ENCODE peak calls at places on chromosome 12, in nine cellular contexts. Y is CD4-positive, CD25-positive, alpha-beta regulatory T cell; V is NCI-H2171 treated with DMSO at 0.1 percent for 48 hours; W is pons; D is frontal cortex; A is fibroblast of pulmonary artery; F is GM20000; L is NCI-H1930; T is spleen. Z is an unnamed sample.
A peak's percentile ranks its signal among the peaks of the same experiment; 100 is the strongest.

GRCh38 chr12:47802312-47802711 is 17.4 kb downstream of the HDAC7 start:
- DNase-seq in Y (no peak), V (no peak), W (no peak), D (no peak), A (no peak), F (no peak), L (no peak), T (no peak), Z (no peak)

GRCh38 chr12:116528498-116528897 is 30.7 kb upstream of the MAP1LC3B2 start:
- DNase-seq in Y (no peak), V (no peak), W (no peak), D (no peak), A (no peak), F (no peak), L (no peak), T (no peak), Z (no peak)

GRCh38 chr12:127785535-127785934 is 481.4 kb upstream of the TMEM132C start:
- DNase-seq in Y (no peak), V (no peak), W (peak; percentile 30), D (no peak), A (no peak), F (no peak), L (no peak), T (no peak), Z (no peak)

GRCh38 chr12:3034067-3034750 is 43.0 kb upstream of the TSPAN9 start:
- DNase-seq in Y (no peak), V (peak; percentile 74), W (peak; percentile 66), D (peak; percentile 57), A (peak; percentile 77), F (peak; percentile 82), L (no peak), T (no peak), Z (no peak)

GRCh38 chr12:30754383-30754749 is 385 bp downstream of the CAPRIN2 start:
- DNase-seq in Y (no peak), V (peak; percentile 50), W (no peak), D (no peak), A (no peak), F (no peak), L (no peak), T (no peak), Z (no peak)

GRCh38 chr12:123038966-123039365 is 58.5 kb downstream of the ARL6IP4 start:
- DNase-seq in Y (no peak), V (no peak), W (no peak), D (no peak), A (no peak), F (no peak), L (no peak), T (peak; percentile 41), Z (no peak)

GRCh38 chr12:76119887-76120286 is 35.4 kb upstream of the NAP1L1 start:
- DNase-seq in Y (no peak), V (no peak), W (no peak), D (no peak), A (no peak), F (no peak), L (no peak), T (no peak), Z (no peak)

GRCh38 chr12:120649442-120650248 is 9.2 kb downstream of the CABP1 start:
- DNase-seq in Y (no peak), V (no peak), W (no peak), D (no peak), A (no peak), F (no peak), L (no peak), T (peak; percentile 68), Z (no peak)

GRCh38 chr12:50845021-50845647 is 2.4 kb downstream of the TMPRSS12 start:
- DNase-seq in Y (no peak), V (no peak), W (no peak), D (no peak), A (no peak), F (no peak), L (no peak), T (no peak), Z (no peak)

Z was measured in NCI-H2227 treated with DMSO at 0.1 percent for 48 hours.